ENCODE peak calls at places on chromosomes 7 and 10, in four cellular contexts. L is hepatocyte, D is mesendoderm, G is kidney glomerular epithelial cell. A is an unnamed sample.

GRCh38 chr7:66558201-66558641 is 70.5 kb upstream of the KCTD7 start:
- DNase-seq in L (no peak), D (no peak), G (no peak), A (no peak)

GRCh38 chr7:87048839-87049238 is 10.6 kb downstream of the ELAPOR2 start:
- DNase-seq in L (no peak), D (no peak), G (no peak), A (no peak)

GRCh38 chr7:98085674-98086073 is 21.0 kb upstream of the LMTK2 start:
- DNase-seq in L (no peak), D (no peak), G (no peak), A (no peak)

GRCh38 chr7:24727165-24728120 is 29.8 kb downstream of the GSDME start:
- DNase-seq in L (no peak), D (no peak), G (no peak), A (no peak)

GRCh38 chr7:16403475-16403874 is 17.9 kb downstream of the CRPPA start:
- DNase-seq in L (no peak), D (no peak), G (no peak), A (no peak)

GRCh38 chr10:60747817-60748469 is 30.3 kb upstream of the CDK1 start:
- DNase-seq in L (no peak), D (no peak), G (no peak), A (no peak)

GRCh38 chr7:82109288-82109687 is 334.3 kb downstream of the CACNA2D1 start:
- DNase-seq in L (no peak), D (no peak), G (no peak), A (no peak)

GRCh38 chr7:91034459-91035368 is 229.5 kb upstream of the FZD1 start:
- DNase-seq in L (peak; percentile 73), D (peak; percentile 57), G (no peak), A (peak; percentile 74)

GRCh38 chr7:81638216-81638615 is 131.6 kb downstream of the HGF start:
- DNase-seq in L (no peak), D (no peak), G (no peak), A (no peak)

GRCh38 chr10:10930979-10931743 is 86.5 kb upstream of the CELF2 start:
- DNase-seq in L (peak; percentile 24), D (peak; percentile 21), G (no peak), A (no peak)

GRCh38 chr10:59702347-59702746 is 7.3 kb downstream of the SLC16A9 start:
- DNase-seq in L (no peak), D (no peak), G (no peak), A (no peak)

GRCh38 chr7:99201027-99201426 is 6.9 kb downstream of the KPNA7 start:
- DNase-seq in L (peak; percentile 66), D (no peak), G (peak; percentile 90), A (no peak)

GRCh38 chr7:73526892-73527821 is 5.1 kb upstream of the BAZ1B start:
- DNase-seq in L (no peak), D (peak; percentile 72), G (no peak), A (peak; percentile 35)

GRCh38 chr7:10998984-10999757 is 25.5 kb downstream of the PHF14 start:
- DNase-seq in L (no peak), D (no peak), G (no peak), A (no peak)

GRCh38 chr7:98307971-98308466 is 26.5 kb downstream of the BRI3 start:
- DNase-seq in L (no peak), D (no peak), G (no peak), A (no peak)

A was measured in ACHN.